ENCODE peak calls at places on chromosomes 11 and 22, in nine cellular contexts. A is colonic mucosa; N is endothelial cell; K is ecto neural progenitor cell; D is iris pigment epithelial cell; I is activated CD4-positive, alpha-beta T cell treated with anti-CD3 and anti-CD28 coated beads, Interleukin-2, amount 50 U/mL, for 4 hours; T is EH; L is activated naive CD8-positive, alpha-beta T cell treated with anti-CD3 and anti-CD28 coated beads, Interleukin-2, amount 50 U/mL, for 16 hours; G is ACHN. W is an unnamed sample.

GRCh38 chr11:90701040-90701439 is 478.2 kb upstream of the CHORDC1 start:
- DNase-seq in T (no peak), L (no peak), I (no peak), A (no peak), K (no peak), D (no peak), N (no peak), G (no peak), W (no peak)

GRCh38 chr22:39997939-39998726 is 3.4 kb downstream of the FAM83F start:
- DNase-seq in A (peak), D (peak), G (no peak), I (no peak), L (no peak), N (peak), K (no peak), T (peak), W (no peak)

GRCh38 chr22:17243524-17243923 is 24.3 kb upstream of the ADA2 start:
- DNase-seq in A (no peak), I (no peak), D (peak), T (no peak), N (no peak), L (no peak), K (no peak), G (no peak), W (no peak)

GRCh38 chr22:46592390-46592872 is 27.8 kb upstream of the GRAMD4 start:
- DNase-seq in T (peak), D (peak), N (no peak), G (peak), A (no peak), I (no peak), K (no peak), L (no peak), W (no peak)

GRCh38 chr11:554824-555499 is 5.6 kb downstream of the LMNTD2 start:
- DNase-seq in A (peak), G (peak), N (no peak), I (peak), D (peak), K (peak), L (peak), T (peak), W (peak)

GRCh38 chr11:96254854-96255253 is 88.1 kb downstream of the MAML2 start:
- DNase-seq in G (no peak), T (no peak), A (no peak), K (no peak), I (no peak), L (no peak), N (no peak), D (no peak), W (no peak)

GRCh38 chr11:105960252-105961245 is 61.5 kb downstream of the MSANTD4 start:
- DNase-seq in G (no peak), L (no peak), T (no peak), D (no peak), N (no peak), A (no peak), K (peak), I (no peak), W (no peak)

GRCh38 chr11:17579451-17579850 is 32.4 kb downstream of the OTOG start:
- DNase-seq in T (no peak), K (no peak), G (no peak), L (no peak), D (no peak), N (no peak), A (peak), I (no peak), W (no peak)

W was measured in HCT116.